ENCODE peak calls at places on chromosome 5, in seven cellular contexts. H is cardiac muscle cell, G is NB4, F is LNCaP clone FGC, W is lung, A is heart left ventricle, L is left ventricle myocardium inferior. B is an unnamed sample.

GRCh38 chr5:157473383-157474370 is 13.7 kb downstream of the NIPAL4 start:
- DNase-seq in W (no peak), H (no peak), F (no peak), A (no peak), L (no peak), G (peak), B (no peak)

GRCh38 chr5:15014809-15015208 is 143.2 kb upstream of the ANKH start:
- DNase-seq in F (no peak), A (no peak), G (no peak), L (no peak), W (no peak), H (peak), B (no peak)

GRCh38 chr5:763998-764781 is 20.3 kb downstream of the ZDHHC11B start:
- DNase-seq in G (no peak), F (no peak), W (peak), L (no peak), H (no peak), A (peak), B (no peak)

GRCh38 chr5:98492258-98492657 is 281.2 kb upstream of the RGMB start:
- DNase-seq in F (no peak), W (no peak), H (no peak), A (no peak), G (no peak), L (no peak), B (no peak)

GRCh38 chr5:43674536-43674935 is 71.6 kb downstream of the NNT start:
- DNase-seq in A (no peak), L (no peak), G (no peak), F (no peak), W (no peak), H (no peak), B (no peak)

GRCh38 chr5:125372694-125373621 is 626.5 kb upstream of the ZNF608 start:
- DNase-seq in A (no peak), G (no peak), W (no peak), F (no peak), L (no peak), H (peak), B (no peak)

GRCh38 chr5:142618125-142618524 is 67.8 kb downstream of the FGF1 start:
- DNase-seq in G (peak), L (no peak), F (no peak), H (peak), A (peak), W (no peak), B (no peak)

GRCh38 chr5:42454216-42454995 is 31.2 kb downstream of the GHR start:
- DNase-seq in F (no peak), H (no peak), A (no peak), L (no peak), W (no peak), G (no peak), B (no peak)

GRCh38 chr5:65394078-65394477 is 87.6 kb downstream of the ADAMTS6 start:
- DNase-seq in A (peak), W (no peak), L (peak), F (no peak), H (peak), G (no peak), B (no peak)

GRCh38 chr5:137073192-137073591 is 425.9 kb downstream of the SPOCK1 start:
- DNase-seq in W (no peak), F (no peak), A (no peak), G (no peak), H (peak), L (no peak), B (no peak)
- H3K4me3 ChIP-seq in W (no peak), F (no peak), A (no peak), G (no peak), H (no peak), L (no peak), B (no peak)

GRCh38 chr5:75152861-75153260 is 83.8 kb downstream of the ANKRD31 start:
- DNase-seq in H (peak), A (no peak), G (no peak), L (no peak), F (peak), W (no peak), B (no peak)

DNA sequence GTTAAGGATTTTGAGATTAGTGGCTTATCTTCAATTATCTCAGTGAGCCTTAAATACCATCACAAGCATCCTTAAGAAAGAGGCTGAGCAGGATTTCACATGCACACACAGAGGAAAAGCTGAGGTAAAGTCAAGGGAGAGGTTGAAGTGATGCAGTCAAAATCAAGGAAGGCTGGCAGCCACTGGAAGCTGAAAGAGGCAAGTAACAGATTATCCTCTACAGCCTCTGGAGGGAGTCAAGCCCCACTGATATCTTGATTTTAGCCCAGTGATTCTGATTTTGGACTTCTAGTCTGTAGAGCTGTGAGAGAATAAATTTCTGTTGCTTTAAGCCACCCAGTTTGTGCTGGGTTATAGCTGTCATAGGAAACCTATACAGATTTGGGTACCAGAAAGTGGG is 80.1 kb downstream of the ANKRD31 start:
- DNase-seq in H (no peak), G (peak), L (no peak), A (no peak), W (no peak), F (no peak), B (no peak)
- TF ChIP-seq CTCF in H (no peak), G (no peak), L (no peak), A (no peak), W (no peak), F (no peak), B (no peak)

DNA sequence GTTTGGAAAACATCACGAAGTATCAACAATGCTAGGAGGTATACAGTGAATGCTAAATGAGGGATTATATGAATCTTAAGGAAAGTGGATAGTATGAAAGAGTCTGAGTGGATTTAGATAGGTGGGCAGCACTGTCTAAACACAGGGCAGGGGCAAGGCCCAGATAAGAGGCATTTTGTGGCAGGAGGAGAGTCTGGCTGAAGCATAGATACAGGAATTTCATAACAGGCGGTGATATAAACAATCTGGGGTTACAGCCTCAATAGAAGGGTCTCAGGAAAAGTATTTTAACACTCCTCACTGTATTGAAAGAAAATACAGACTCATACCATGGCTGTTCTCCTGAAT is 96.9 kb downstream of the PLPP1 start:
- DNase-seq in W (no peak), L (no peak), H (no peak), G (no peak), F (no peak), A (no peak), B (no peak)
- H3K4me3 ChIP-seq in W (no peak), L (no peak), H (no peak), G (no peak), F (no peak), A (no peak), B (no peak)

GRCh38 chr5:110329955-110330354 is 396.5 kb downstream of the TMEM232 start:
- DNase-seq in W (no peak), G (no peak), H (no peak), L (no peak), F (peak), A (no peak), B (no peak)

GRCh38 chr5:110335361-110336046 is 391.0 kb downstream of the TMEM232 start:
- DNase-seq in A (no peak), W (no peak), H (peak), L (no peak), G (no peak), F (no peak), B (no peak)

GRCh38 chr5:110338336-110339083 is 388.0 kb downstream of the TMEM232 start:
- DNase-seq in A (no peak), W (no peak), G (peak), F (no peak), H (no peak), L (no peak), B (no peak)

GRCh38 chr5:110333384-110333783 is 393.1 kb downstream of the TMEM232 start:
- DNase-seq in G (peak), F (no peak), W (no peak), H (peak), A (no peak), L (no peak), B (no peak)
- TF ChIP-seq CTCF in G (peak), F (peak), W (no peak), H (no peak), A (no peak), L (peak), B (no peak)

DNA sequence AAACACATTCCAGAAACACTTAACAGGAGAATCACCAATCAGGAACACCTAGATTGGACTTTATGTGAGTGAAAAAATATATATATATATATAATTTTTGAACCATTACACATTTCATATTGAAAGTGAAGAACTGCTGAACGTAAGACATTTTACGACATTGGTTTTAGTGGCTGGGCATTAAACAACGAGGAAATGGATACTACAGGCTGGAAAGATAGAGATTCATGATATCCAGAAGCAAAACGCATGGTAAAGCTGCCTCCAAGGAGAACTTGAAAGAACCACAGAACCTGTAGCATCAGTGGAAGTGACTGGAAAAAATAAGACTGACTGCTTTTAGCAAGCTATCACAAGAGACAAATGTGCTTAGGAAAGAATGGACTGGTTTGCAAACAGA is 13.2 kb upstream of the NDUFS4 start:
- DNase-seq in L (no peak), A (no peak), F (no peak), H (no peak), G (no peak), W (no peak), B (no peak)
- H3K4me3 ChIP-seq in L (no peak), A (no peak), F (no peak), H (no peak), G (no peak), W (no peak), B (no peak)

GRCh38 chr5:24110019-24110615 is 534.7 kb downstream of the CDH10 start:
- DNase-seq in L (no peak), A (no peak), H (peak), F (peak), G (peak), W (no peak), B (no peak)
- TF ChIP-seq CTCF in L (peak), A (peak), H (peak), F (peak), G (peak), W (no peak), B (no peak)

DNA sequence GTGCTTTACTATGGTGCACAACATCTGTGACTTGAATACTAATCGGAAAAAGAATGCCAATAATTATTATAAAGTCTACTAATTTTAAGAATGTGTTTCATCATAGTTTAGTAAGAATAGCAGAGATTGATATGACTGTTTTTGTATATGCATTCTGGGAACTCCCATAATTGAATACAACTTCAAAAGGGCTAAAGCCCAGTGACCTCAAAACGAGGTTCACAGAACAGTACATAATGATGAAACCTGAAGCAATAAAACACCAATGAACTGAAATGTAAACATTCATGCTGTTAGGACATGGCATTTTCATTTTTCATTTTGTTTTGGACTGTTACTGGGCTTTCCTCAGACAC is 731 bp upstream of the JMY start:
- DNase-seq in A (no peak), H (peak), W (no peak), G (no peak), F (peak), L (no peak), B (no peak)
- H3K4me3 ChIP-seq in A (peak), H (peak), W (no peak), G (peak), F (peak), L (peak), B (peak)

GRCh38 chr5:78512440-78512839 is 136.1 kb downstream of the LHFPL2 start:
- DNase-seq in G (no peak), W (no peak), A (no peak), H (no peak), L (no peak), F (no peak), B (no peak)

GRCh38 chr5:78508231-78508765 is 140.3 kb downstream of the LHFPL2 start:
- DNase-seq in G (no peak), F (no peak), H (peak), L (no peak), W (no peak), A (no peak), B (no peak)

GRCh38 chr5:78509145-78509865 is 139.3 kb downstream of the LHFPL2 start:
- DNase-seq in W (no peak), G (no peak), A (no peak), F (no peak), L (no peak), H (no peak), B (no peak)

GRCh38 chr5:78511116-78511906 is 137.3 kb downstream of the LHFPL2 start:
- DNase-seq in F (no peak), G (no peak), H (no peak), L (no peak), A (no peak), W (no peak), B (no peak)

DNA sequence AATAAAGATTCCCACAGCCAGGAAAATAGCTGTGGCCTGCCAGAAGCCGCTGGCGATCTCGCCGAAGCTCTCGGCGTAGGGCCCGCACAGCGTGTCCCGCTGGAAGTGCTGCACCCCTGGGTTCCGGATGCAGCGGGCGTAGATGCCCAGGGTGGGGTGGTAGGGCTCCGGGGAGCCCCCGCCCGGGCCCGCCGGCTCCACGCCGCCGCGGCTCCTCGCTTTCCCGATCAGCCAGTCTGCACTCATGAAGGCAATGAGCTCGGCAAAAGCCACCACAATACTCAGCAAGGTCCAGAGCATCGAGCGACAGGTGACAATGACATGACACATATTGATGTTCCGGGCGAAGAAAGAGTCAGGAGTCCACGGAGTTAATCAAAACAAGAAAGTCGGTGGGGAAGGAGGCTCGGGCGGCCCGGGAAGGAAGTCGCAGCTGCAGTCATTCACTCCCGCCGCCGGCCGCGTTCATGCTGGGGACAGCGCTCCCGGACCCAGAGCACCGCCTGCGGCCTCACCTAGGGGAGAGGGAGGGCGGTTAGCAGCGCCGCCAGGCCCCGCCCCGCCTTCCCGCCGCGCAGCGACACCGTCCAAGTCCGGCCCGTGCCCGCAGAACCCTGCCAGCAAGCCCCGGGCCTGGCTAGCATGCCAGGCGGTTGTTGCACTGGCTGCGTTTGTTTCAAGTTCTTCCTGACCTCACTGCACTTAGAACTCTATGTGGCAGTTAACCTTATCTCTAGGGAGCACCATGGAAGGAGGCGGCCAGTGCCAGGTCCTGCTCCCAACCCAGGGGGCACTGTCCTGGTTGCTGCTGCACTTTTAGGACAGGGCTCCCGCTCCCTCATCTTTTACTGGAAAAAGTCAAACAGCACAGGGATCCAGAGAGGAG is 138.4 kb downstream of the LHFPL2 start:
- DNase-seq in H (peak), G (peak), F (peak), W (peak), L (peak), A (peak), B (no peak)
- TF ChIP-seq CTCF in H (peak), G (peak), F (no peak), W (no peak), L (peak), A (peak), B (no peak)

GRCh38 chr5:135488727-135489465 is 36.7 kb upstream of the TIFAB start:
- DNase-seq in F (no peak), L (no peak), G (peak), W (no peak), H (peak), A (no peak), B (no peak)
- H3K4me3 ChIP-seq in F (no peak), L (peak), G (no peak), W (no peak), H (peak), A (no peak), B (peak)

B was measured in vagina.